ENCODE peak calls at places on chromosomes 13 and 19, in seven cellular contexts. P is fibroblast of mammary gland; D is H1; B is naive thymus-derived CD8-positive, alpha-beta T cell; K is activated CD8-positive, alpha-beta T cell treated with anti-CD3 and anti-CD28 coated beads, Interleukin-2, amount 10 ng/mL, durations not matched to agents 7 days and 5 days; N is mucosa of gallbladder; S is glutamatergic neuron. F is an unnamed sample.
A peak's percentile ranks its signal among the peaks of the same experiment; 100 is the strongest.

GRCh38 chr19:54517483-54517882 is 14.9 kb downstream of the LAIR2 start:
- DNase-seq in P (peak; percentile 25), D (no peak), B (peak; percentile 12), K (peak; percentile 84), N (peak; percentile 57), S (no peak), F (peak; percentile 50)

GRCh38 chr19:15280048-15280725 is 47.9 kb upstream of the EPHX3 start:
- DNase-seq in P (no peak), D (no peak), B (no peak), K (no peak), N (no peak), S (no peak), F (no peak)

GRCh38 chr13:36131931-36132297 is 732 bp upstream of the DCLK1 start:
- DNase-seq in P (peak; percentile 94), D (no peak), B (no peak), K (no peak), N (no peak), S (no peak), F (peak; percentile 71)

GRCh38 chr13:48231948-48232347 is 1.1 kb upstream of the ITM2B start:
- DNase-seq in P (no peak), D (no peak), B (no peak), K (no peak), N (no peak), S (no peak), F (no peak)

GRCh38 chr13:56850852-56851251 is 289.9 kb upstream of the PRR20A start:
- DNase-seq in P (no peak), D (no peak), B (no peak), K (no peak), N (no peak), S (no peak), F (no peak)

GRCh38 chr19:12596485-12596884 is 14.1 kb downstream of the ZNF490 start:
- DNase-seq in P (no peak), D (no peak), B (no peak), K (no peak), N (peak; percentile 3), S (no peak), F (no peak)

GRCh38 chr19:41955521-41955920 is 3.6 kb downstream of the RABAC1 start:
- DNase-seq in P (no peak), D (no peak), B (no peak), K (no peak), N (no peak), S (no peak), F (no peak)

GRCh38 chr19:18070181-18070580 is 16.6 kb downstream of the IL12RB1 start:
- DNase-seq in P (no peak), D (no peak), B (no peak), K (no peak), N (no peak), S (no peak), F (no peak)

GRCh38 chr13:66556306-66556705 is 673.8 kb downstream of the PCDH9 start:
- DNase-seq in P (peak; percentile 38), D (no peak), B (no peak), K (no peak), N (no peak), S (no peak), F (no peak)